ENCODE peak calls at places on chromosomes 5 and 9, in four cellular contexts. J is OCI-LY7, O is WERI-Rb-1, F is PC-9. I is an unnamed sample.
A peak's percentile ranks its signal among the peaks of the same experiment; 100 is the strongest.

GRCh38 chr9:96141666-96142065 is 160.3 kb downstream of the HSD17B3 start:
- DNase-seq in F (no peak), O (no peak), J (no peak), I (no peak)

GRCh38 chr9:114185570-114185969 is 30.2 kb downstream of the COL27A1 start:
- DNase-seq in J (no peak), O (no peak), F (no peak), I (no peak)

GRCh38 chr5:66209350-66209749 is 65.2 kb downstream of the SREK1 start:
- DNase-seq in F (peak; percentile 98), J (peak; percentile 39), O (no peak), I (peak; percentile 94)

GRCh38 chr5:191949-192690 is 825 bp downstream of the LRRC14B start:
- DNase-seq in O (no peak), F (no peak), J (no peak), I (no peak)

GRCh38 chr5:174995827-174996226 is 271.4 kb downstream of the MSX2 start:
- DNase-seq in O (no peak), F (no peak), J (no peak), I (no peak)

GRCh38 chr5:166068547-166069335 is 2222.7 kb upstream of the WWC1 start:
- DNase-seq in O (no peak), J (no peak), F (no peak), I (no peak)

GRCh38 chr5:10876345-10876744 is 115.3 kb upstream of the DAP start:
- DNase-seq in O (no peak), F (no peak), J (no peak), I (no peak)

GRCh38 chr5:178367351-178368120 is 134.9 kb upstream of the PHYKPL start:
- DNase-seq in F (no peak), J (no peak), O (no peak), I (no peak)

GRCh38 chr5:95916687-95917085 is 45.0 kb downstream of the ELL2 start:
- DNase-seq in O (no peak), J (no peak), F (no peak), I (no peak)

GRCh38 chr9:123629531-123629930 is 273.5 kb downstream of the CRB2 start:
- DNase-seq in O (no peak), J (no peak), F (no peak), I (no peak)

GRCh38 chr9:69719368-69719767 is 40.4 kb downstream of the PTAR1 start:
- DNase-seq in F (no peak), J (no peak), O (no peak), I (no peak)

GRCh38 chr9:82763631-82764030 is 299.3 kb downstream of the RASEF start:
- DNase-seq in J (peak; percentile 5), O (peak; percentile 80), F (no peak), I (no peak)

GRCh38 chr9:88988796-88989641 is 2.2 kb upstream of the S1PR3 start:
- DNase-seq in F (no peak), O (no peak), J (peak; percentile 21), I (no peak)

GRCh38 chr5:171713152-171713551 is 72.5 kb upstream of the SMIM23 start:
- DNase-seq in O (no peak), J (no peak), F (no peak), I (no peak)

GRCh38 chr9:91753711-91754110 is 196.3 kb downstream of the ROR2 start:
- DNase-seq in O (no peak), F (no peak), J (no peak), I (no peak)

GRCh38 chr5:117892360-117892759 is 1096.0 kb downstream of the DTWD2 start:
- DNase-seq in J (no peak), O (no peak), F (no peak), I (no peak)

GRCh38 chr5:130158036-130158435 is 253.8 kb downstream of the CHSY3 start:
- DNase-seq in O (no peak), J (no peak), F (no peak), I (no peak)

GRCh38 chr5:67160985-67161384 is 35.6 kb downstream of the CD180 start:
- DNase-seq in J (no peak), F (peak; percentile 69), O (no peak), I (peak; percentile 50)

GRCh38 chr9:109013678-109014145 is 413 bp upstream of the CTNNAL1 start:
- DNase-seq in J (no peak), F (no peak), O (no peak), I (no peak)

GRCh38 chr5:107948377-107948776 is 277.6 kb upstream of the EFNA5 start:
- DNase-seq in O (no peak), F (no peak), J (no peak), I (no peak)

GRCh38 chr5:107673106-107673367 is 2.3 kb upstream of the EFNA5 start:
- DNase-seq in F (no peak), O (no peak), J (peak; percentile 27), I (no peak)

GRCh38 chr5:65808818-65809217 is 86.8 kb downstream of the NLN start:
- DNase-seq in J (no peak), F (no peak), O (no peak), I (no peak)

GRCh38 chr5:126373621-126374416 is 49.4 kb upstream of the GRAMD2B start:
- DNase-seq in F (no peak), J (no peak), O (no peak), I (no peak)

GRCh38 chr5:115709585-115709984 is 83.7 kb upstream of the TMED7 start:
- DNase-seq in F (no peak), O (no peak), J (no peak), I (no peak)

GRCh38 chr5:54347221-54347865 is 37.0 kb upstream of the ARL15 start:
- DNase-seq in F (no peak), J (peak; percentile 17), O (no peak), I (no peak)

GRCh38 chr5:144390133-144390532 is 219.5 kb downstream of the KCTD16 start:
- DNase-seq in O (peak; percentile 14), J (no peak), F (no peak), I (peak; percentile 3)

GRCh38 chr5:136028090-136028489 is 698 bp upstream of the TGFBI start:
- DNase-seq in F (peak; percentile 30), O (no peak), J (no peak), I (no peak)

GRCh38 chr9:88197016-88197415 is 58.7 kb upstream of the SPATA31C2 start:
- DNase-seq in O (peak; percentile 41), F (peak; percentile 37), J (no peak), I (no peak)

GRCh38 chr5:1016036-1016435 is 7.4 kb downstream of the NKD2 start:
- DNase-seq in J (no peak), O (no peak), F (no peak), I (no peak)

GRCh38 chr9:91741529-91741928 is 208.5 kb downstream of the ROR2 start:
- DNase-seq in J (no peak), F (no peak), O (no peak), I (no peak)

GRCh38 chr9:89743576-89744254 is 138.9 kb downstream of the GADD45G start:
- DNase-seq in O (no peak), F (no peak), J (peak; percentile 78), I (no peak)

DNA sequence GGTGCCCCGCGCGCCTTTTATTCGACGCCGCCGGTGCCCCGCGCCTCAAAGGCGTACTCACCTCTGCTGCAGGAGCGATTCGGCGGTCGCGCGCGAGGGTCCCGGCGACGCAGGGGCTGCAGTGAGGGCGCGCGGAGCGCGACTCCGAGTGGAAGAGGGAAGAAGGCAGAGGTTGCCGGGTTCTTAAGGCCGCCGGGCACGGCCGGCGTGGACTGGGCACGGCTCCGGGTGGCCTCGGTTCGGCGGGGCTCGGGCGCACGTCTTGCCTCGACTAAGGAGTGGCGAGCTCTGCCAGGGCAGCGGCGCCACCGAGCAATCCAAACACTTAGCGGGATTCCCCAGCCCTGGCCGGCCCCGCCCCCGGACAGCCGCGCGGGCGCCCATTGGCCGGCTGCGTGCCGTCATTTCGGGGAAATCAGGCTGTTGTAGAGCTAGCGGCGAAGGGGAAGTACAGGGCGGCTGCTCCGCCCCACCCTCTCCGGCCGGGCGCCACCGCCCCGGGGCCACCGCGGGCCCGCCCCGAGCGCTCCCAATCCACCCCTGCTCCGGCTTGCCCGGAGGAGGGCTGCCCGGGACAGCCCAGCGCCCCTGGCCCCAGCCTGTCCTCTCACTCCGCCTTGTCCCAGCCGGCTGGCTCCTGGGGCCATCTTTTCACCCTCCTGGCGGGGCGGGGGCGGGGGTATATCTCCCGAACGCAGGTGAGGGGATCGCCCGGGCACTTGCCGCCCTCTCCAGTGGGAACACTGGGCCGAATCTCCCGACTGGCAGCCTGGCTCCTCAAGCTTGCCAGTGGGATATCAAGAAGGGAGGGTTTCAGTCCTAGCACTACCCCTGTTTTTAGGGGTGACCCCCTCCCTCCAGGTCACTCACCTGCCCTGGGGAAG is at the start of gene IRF1:
- DNase-seq in J (peak; percentile 94), F (peak; percentile 98), O (peak; percentile 94), I (peak; percentile 99)
- TF ChIP-seq CTCF in J (peak; percentile 23), F (no peak), O (peak; percentile 10), I (no peak)

DNA sequence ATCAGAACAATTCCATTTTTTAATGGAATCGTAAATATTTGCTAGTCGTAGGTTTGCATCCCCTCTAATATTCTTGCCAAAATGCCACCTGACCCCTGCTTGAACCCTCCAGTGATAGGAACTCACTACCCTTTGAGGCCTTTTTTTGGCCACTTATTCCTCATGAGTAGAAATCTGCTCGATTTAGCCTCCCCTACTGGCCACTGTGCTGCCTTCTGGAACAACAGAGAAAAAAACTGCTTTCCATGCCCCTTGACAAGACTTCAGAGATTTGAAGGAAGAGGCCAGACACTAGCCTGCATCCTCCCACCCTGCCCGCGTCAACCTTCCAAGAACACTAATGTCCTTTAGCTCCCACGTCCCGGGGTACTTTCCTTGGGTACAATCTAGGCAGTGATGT is 4.1 kb downstream of the CCDC69 start:
- DNase-seq in J (no peak), F (no peak), O (no peak), I (no peak)
- TF ChIP-seq CTCF in J (peak; percentile 77), F (no peak), O (peak; percentile 30), I (no peak)

GRCh38 chr9:110975969-110976368 is 62.3 kb downstream of the LPAR1 start:
- DNase-seq in J (no peak), F (no peak), O (no peak), I (no peak)
- TF ChIP-seq CTCF in J (no peak), F (no peak), O (no peak), I (no peak)

GRCh38 chr5:151080620-151081425 is at the start of gene TNIP1:
- DNase-seq in J (peak; percentile 94), O (peak; percentile 92), F (peak; percentile 98), I (peak; percentile 99)

GRCh38 chr5:151081426-151082273 is 816 bp upstream of the TNIP1 start:
- DNase-seq in O (no peak), F (no peak), J (no peak), I (no peak)

GRCh38 chr5:151084363-151084762 is 3.5 kb upstream of the TNIP1 start:
- DNase-seq in F (no peak), J (no peak), O (no peak), I (no peak)

GRCh38 chr5:151082976-151083651 is 2.3 kb upstream of the TNIP1 start:
- DNase-seq in J (peak; percentile 33), O (no peak), F (peak; percentile 74), I (peak; percentile 89)

GRCh38 chr5:151082274-151082902 is 1.6 kb upstream of the TNIP1 start:
- DNase-seq in O (peak; percentile 42), F (peak; percentile 37), J (no peak), I (peak; percentile 64)
- TF ChIP-seq CTCF in O (peak; percentile 49), F (peak; percentile 26), J (peak; percentile 41), I (no peak)

I was measured in Calu3.